ENCODE peak calls at places on chromosomes 12 and 14, in eight cellular contexts. One of them, this sample, is unnamed.

GRCh38 chr14:61281186-61281676 is at the start of gene TMEM30B:
- DNase-seq in SK-N-SH: no peak
- DNase-seq in K562: no peak
- DNase-seq in ovary: no peak
- DNase-seq in suprapubic skin: no peak
- DNase-seq in stomach: peak; percentile 94
- DNase-seq in H1: peak; percentile 70
- DNase-seq in HepG2: no peak
- DNase-seq in this sample: peak; percentile 92

GRCh38 chr12:94458882-94459772 is 540 bp downstream of the CEP83 start:
- DNase-seq in SK-N-SH: peak; percentile 25
- DNase-seq in K562: no peak
- DNase-seq in ovary: no peak
- DNase-seq in suprapubic skin: no peak
- DNase-seq in stomach: no peak
- DNase-seq in H1: no peak
- DNase-seq in HepG2: peak; percentile 17
- DNase-seq in this sample: no peak

GRCh38 chr14:72692678-72693077 is 201.2 kb downstream of the DPF3 start:
- DNase-seq in SK-N-SH: no peak
- DNase-seq in K562: no peak
- DNase-seq in ovary: no peak
- DNase-seq in suprapubic skin: no peak
- DNase-seq in stomach: no peak
- DNase-seq in H1: peak; percentile 13
- DNase-seq in HepG2: no peak
- DNase-seq in this sample: no peak

GRCh38 chr12:88310069-88310468 is 168.0 kb downstream of the TMTC3 start:
- DNase-seq in SK-N-SH: no peak
- DNase-seq in K562: no peak
- DNase-seq in ovary: no peak
- DNase-seq in suprapubic skin: no peak
- DNase-seq in stomach: no peak
- DNase-seq in H1: no peak
- DNase-seq in HepG2: no peak
- DNase-seq in this sample: no peak

GRCh38 chr14:85003805-85004204 is 526.1 kb upstream of the FLRT2 start:
- DNase-seq in SK-N-SH: no peak
- DNase-seq in K562: no peak
- DNase-seq in ovary: no peak
- DNase-seq in suprapubic skin: no peak
- DNase-seq in stomach: no peak
- DNase-seq in H1: no peak
- DNase-seq in HepG2: no peak
- DNase-seq in this sample: no peak

GRCh38 chr14:34604990-34605389 is 25.0 kb downstream of the SNX6 start:
- DNase-seq in SK-N-SH: no peak
- DNase-seq in K562: no peak
- DNase-seq in ovary: no peak
- DNase-seq in suprapubic skin: no peak
- DNase-seq in stomach: no peak
- DNase-seq in H1: no peak
- DNase-seq in HepG2: no peak
- DNase-seq in this sample: no peak

GRCh38 chr14:103696027-103696402 is 19.2 kb downstream of the XRCC3 start:
- DNase-seq in SK-N-SH: peak; percentile 75
- DNase-seq in K562: no peak
- DNase-seq in ovary: no peak
- DNase-seq in suprapubic skin: peak; percentile 61
- DNase-seq in stomach: no peak
- DNase-seq in H1: no peak
- DNase-seq in HepG2: no peak
- DNase-seq in this sample: no peak

GRCh38 chr12:66188584-66189475 is at the start of gene IRAK3:
- DNase-seq in SK-N-SH: peak; percentile 69
- DNase-seq in K562: no peak
- DNase-seq in ovary: peak; percentile 80
- DNase-seq in suprapubic skin: peak; percentile 95
- DNase-seq in stomach: peak; percentile 86
- DNase-seq in H1: peak; percentile 1
- DNase-seq in HepG2: no peak
- DNase-seq in this sample: peak; percentile 83

GRCh38 chr12:50924439-50925341 is 27.7 kb upstream of the HIGD1C start:
- DNase-seq in SK-N-SH: peak; percentile 65
- DNase-seq in K562: peak; percentile 84
- DNase-seq in ovary: peak; percentile 95
- DNase-seq in suprapubic skin: peak; percentile 96
- DNase-seq in stomach: peak; percentile 95
- DNase-seq in H1: no peak
- DNase-seq in HepG2: peak; percentile 89
- DNase-seq in this sample: peak; percentile 92

GRCh38 chr12:48198619-48198973 is 4.5 kb downstream of the OR10AD1 start:
- DNase-seq in SK-N-SH: peak; percentile 50
- DNase-seq in K562: peak; percentile 32
- DNase-seq in ovary: peak; percentile 60
- DNase-seq in suprapubic skin: no peak
- DNase-seq in stomach: peak; percentile 42
- DNase-seq in H1: no peak
- DNase-seq in HepG2: no peak
- DNase-seq in this sample: peak; percentile 31

GRCh38 chr14:21343035-21343794 is 40.6 kb downstream of the SUPT16H start:
- DNase-seq in SK-N-SH: no peak
- DNase-seq in K562: no peak
- DNase-seq in ovary: no peak
- DNase-seq in suprapubic skin: no peak
- DNase-seq in stomach: no peak
- DNase-seq in H1: no peak
- DNase-seq in HepG2: no peak
- DNase-seq in this sample: no peak

GRCh38 chr14:51533160-51533559 is 118.5 kb upstream of the FRMD6 start:
- DNase-seq in SK-N-SH: no peak
- DNase-seq in K562: no peak
- DNase-seq in ovary: no peak
- DNase-seq in suprapubic skin: no peak
- DNase-seq in stomach: no peak
- DNase-seq in H1: no peak
- DNase-seq in HepG2: no peak
- DNase-seq in this sample: no peak

GRCh38 chr12:49292729-49293055 is 2.3 kb upstream of the PRPH start:
- DNase-seq in SK-N-SH: peak; percentile 61
- DNase-seq in K562: no peak
- DNase-seq in ovary: no peak
- DNase-seq in suprapubic skin: no peak
- DNase-seq in stomach: peak; percentile 30
- DNase-seq in H1: no peak
- DNase-seq in HepG2: no peak
- DNase-seq in this sample: no peak

GRCh38 chr12:6062427-6063378 is 61.8 kb downstream of the VWF start:
- DNase-seq in SK-N-SH: peak; percentile 91
- DNase-seq in K562: peak; percentile 71
- DNase-seq in ovary: peak; percentile 35
- DNase-seq in suprapubic skin: no peak
- DNase-seq in stomach: peak; percentile 53
- DNase-seq in H1: no peak
- DNase-seq in HepG2: peak; percentile 24
- DNase-seq in this sample: peak; percentile 58

GRCh38 chr14:62632771-62633170 is 412.5 kb downstream of the KCNH5 start:
- DNase-seq in SK-N-SH: no peak
- DNase-seq in K562: no peak
- DNase-seq in ovary: no peak
- DNase-seq in suprapubic skin: no peak
- DNase-seq in stomach: no peak
- DNase-seq in H1: no peak
- DNase-seq in HepG2: no peak
- DNase-seq in this sample: no peak

GRCh38 chr12:55425954-55426353 is at the start of gene OR6C76:
- DNase-seq in SK-N-SH: no peak
- DNase-seq in K562: no peak
- DNase-seq in ovary: no peak
- DNase-seq in suprapubic skin: no peak
- DNase-seq in stomach: no peak
- DNase-seq in H1: no peak
- DNase-seq in HepG2: no peak
- DNase-seq in this sample: no peak

GRCh38 chr14:102729268-102729667 is 48.0 kb upstream of the TRAF3 start:
- DNase-seq in SK-N-SH: no peak
- DNase-seq in K562: no peak
- DNase-seq in ovary: no peak
- DNase-seq in suprapubic skin: no peak
- DNase-seq in stomach: no peak
- DNase-seq in H1: no peak
- DNase-seq in HepG2: no peak
- DNase-seq in this sample: no peak

GRCh38 chr14:106530423-106531107 is 1004.2 kb downstream of the TMEM121 start:
- DNase-seq in SK-N-SH: no peak
- DNase-seq in K562: peak; percentile 8
- DNase-seq in ovary: no peak
- DNase-seq in suprapubic skin: no peak
- DNase-seq in stomach: no peak
- DNase-seq in H1: no peak
- DNase-seq in HepG2: peak; percentile 5
- DNase-seq in this sample: peak; percentile 46

GRCh38 chr12:105426766-105427165 is 96.3 kb downstream of the C12orf75 start:
- DNase-seq in SK-N-SH: no peak
- DNase-seq in K562: no peak
- DNase-seq in ovary: no peak
- DNase-seq in suprapubic skin: no peak
- DNase-seq in stomach: no peak
- DNase-seq in H1: no peak
- DNase-seq in HepG2: no peak
- DNase-seq in this sample: no peak

GRCh38 chr14:105525861-105526780 is at the start of gene TMEM121:
- DNase-seq in SK-N-SH: peak; percentile 93
- DNase-seq in K562: peak; percentile 86
- DNase-seq in ovary: no peak
- DNase-seq in suprapubic skin: no peak
- DNase-seq in stomach: no peak
- DNase-seq in H1: no peak
- DNase-seq in HepG2: no peak
- DNase-seq in this sample: peak; percentile 22

GRCh38 chr14:100077441-100077840 is 12.2 kb downstream of the EVL start:
- DNase-seq in SK-N-SH: no peak
- DNase-seq in K562: no peak
- DNase-seq in ovary: no peak
- DNase-seq in suprapubic skin: no peak
- DNase-seq in stomach: no peak
- DNase-seq in H1: no peak
- DNase-seq in HepG2: no peak
- DNase-seq in this sample: no peak

GRCh38 chr12:50224026-50224692 is 57.0 kb upstream of the CERS5 start:
- DNase-seq in SK-N-SH: no peak
- DNase-seq in K562: no peak
- DNase-seq in ovary: no peak
- DNase-seq in suprapubic skin: no peak
- DNase-seq in stomach: peak; percentile 51
- DNase-seq in H1: no peak
- DNase-seq in HepG2: peak; percentile 79
- DNase-seq in this sample: peak; percentile 27

GRCh38 chr14:74888164-74889158 is 6.7 kb downstream of the DLST start:
- DNase-seq in SK-N-SH: no peak
- DNase-seq in K562: peak; percentile 31
- DNase-seq in ovary: no peak
- DNase-seq in suprapubic skin: no peak
- DNase-seq in stomach: no peak
- DNase-seq in H1: no peak
- DNase-seq in HepG2: no peak
- DNase-seq in this sample: no peak

GRCh38 chr12:49293056-49293956 is 1.6 kb upstream of the PRPH start:
- DNase-seq in SK-N-SH: peak; percentile 73
- DNase-seq in K562: no peak
- DNase-seq in ovary: peak; percentile 33
- DNase-seq in suprapubic skin: no peak
- DNase-seq in stomach: peak; percentile 62
- DNase-seq in H1: no peak
- DNase-seq in HepG2: no peak
- DNase-seq in this sample: no peak

GRCh38 chr12:68001486-68002466 is 12.5 kb downstream of the IFNG-AS1 start:
- DNase-seq in SK-N-SH: no peak
- DNase-seq in K562: peak; percentile 10
- DNase-seq in ovary: no peak
- DNase-seq in suprapubic skin: no peak
- DNase-seq in stomach: no peak
- DNase-seq in H1: no peak
- DNase-seq in HepG2: no peak
- DNase-seq in this sample: no peak

GRCh38 chr12:490260-490659 is 30.5 kb downstream of the B4GALNT3 start:
- DNase-seq in SK-N-SH: no peak
- DNase-seq in K562: no peak
- DNase-seq in ovary: no peak
- DNase-seq in suprapubic skin: no peak
- DNase-seq in stomach: no peak
- DNase-seq in H1: no peak
- DNase-seq in HepG2: no peak
- DNase-seq in this sample: no peak
- TF ChIP-seq EP300 in SK-N-SH: no peak
- TF ChIP-seq EP300 in K562: no peak
- TF ChIP-seq EP300 in ovary: no peak
- TF ChIP-seq EP300 in suprapubic skin: no peak
- TF ChIP-seq EP300 in stomach: no peak
- TF ChIP-seq EP300 in H1: no peak
- TF ChIP-seq EP300 in HepG2: no peak
- TF ChIP-seq EP300 in this sample: no peak

DNA sequence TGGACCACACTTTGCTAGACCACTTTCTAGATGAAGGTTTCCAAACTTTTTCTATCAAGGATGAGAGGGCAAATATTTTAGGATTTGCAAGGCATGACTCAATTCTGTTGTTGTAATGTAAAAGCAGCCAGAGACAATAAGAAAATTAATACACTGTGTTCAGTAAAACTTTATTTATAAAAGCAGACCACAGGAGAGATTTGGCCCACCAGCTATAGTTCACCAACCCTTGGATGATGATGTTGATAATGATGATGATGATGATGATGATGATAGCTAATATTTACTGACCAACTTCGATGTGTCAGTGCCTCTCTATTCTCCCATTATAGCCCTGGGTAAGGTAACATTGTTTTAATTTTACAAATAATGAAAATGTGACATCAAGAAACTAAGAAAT is 156.5 kb downstream of the BTG1 start:
- DNase-seq in SK-N-SH: no peak
- DNase-seq in K562: no peak
- DNase-seq in ovary: no peak
- DNase-seq in suprapubic skin: no peak
- DNase-seq in stomach: no peak
- DNase-seq in H1: no peak
- DNase-seq in HepG2: no peak
- DNase-seq in this sample: no peak
- H3K4me1 ChIP-seq in SK-N-SH: peaks cover 35% of the 10 kb centered on the region
- H3K4me1 ChIP-seq in K562: no peaks in the 10 kb centered on the region
- H3K4me1 ChIP-seq in ovary: no peaks in the 10 kb centered on the region
- H3K4me1 ChIP-seq in suprapubic skin: peaks cover 21% of the 10 kb centered on the region
- H3K4me1 ChIP-seq in stomach: no peaks in the 10 kb centered on the region
- H3K4me1 ChIP-seq in H1: no peaks in the 10 kb centered on the region
- H3K4me1 ChIP-seq in HepG2: no peaks in the 10 kb centered on the region
- H3K4me1 ChIP-seq in this sample: no peaks in the 10 kb centered on the region

GRCh38 chr12:115598827-115599226 is 678.7 kb downstream of the MED13L start:
- DNase-seq in SK-N-SH: no peak
- DNase-seq in K562: no peak
- DNase-seq in ovary: no peak
- DNase-seq in suprapubic skin: no peak
- DNase-seq in stomach: no peak
- DNase-seq in H1: no peak
- DNase-seq in HepG2: no peak
- DNase-seq in this sample: peak; percentile 17
- H3K27me3 ChIP-seq in SK-N-SH: no peaks in the 10 kb centered on the region
- H3K27me3 ChIP-seq in K562: peaks cover 2% of the 10 kb centered on the region
- H3K27me3 ChIP-seq in ovary: no peaks in the 10 kb centered on the region
- H3K27me3 ChIP-seq in suprapubic skin: peaks cover 11% of the 10 kb centered on the region
- H3K27me3 ChIP-seq in stomach: no peaks in the 10 kb centered on the region
- H3K27me3 ChIP-seq in H1: no peaks in the 10 kb centered on the region
- H3K27me3 ChIP-seq in HepG2: no peaks in the 10 kb centered on the region
- H3K27me3 ChIP-seq in this sample: peaks cover 29% of the 10 kb centered on the region

GRCh38 chr14:54127526-54127925 is 170.9 kb upstream of the BMP4 start:
- DNase-seq in SK-N-SH: no peak
- DNase-seq in K562: no peak
- DNase-seq in ovary: no peak
- DNase-seq in suprapubic skin: no peak
- DNase-seq in stomach: no peak
- DNase-seq in H1: no peak
- DNase-seq in HepG2: no peak
- DNase-seq in this sample: no peak
- TF ChIP-seq EP300 in SK-N-SH: no peak
- TF ChIP-seq EP300 in K562: no peak
- TF ChIP-seq EP300 in ovary: no peak
- TF ChIP-seq EP300 in suprapubic skin: no peak
- TF ChIP-seq EP300 in stomach: no peak
- TF ChIP-seq EP300 in H1: no peak
- TF ChIP-seq EP300 in HepG2: no peak
- TF ChIP-seq EP300 in this sample: no peak

This sample was measured in transverse colon.